ENCODE peak calls at places on chromosomes 7 and 10, in eight cellular contexts. One of them, this sample, is unnamed.
A peak's percentile ranks its signal among the peaks of the same experiment; 100 is the strongest.

GRCh38 chr7:127393370-127394058 is 1.0 kb upstream of the ZNF800 start:
- DNase-seq in NCI-H345: peak; percentile 72
- DNase-seq in NCI-H1436 treated with DMSO at 0.1 percent for 48 hours: no peak
- DNase-seq in GM12892: no peak
- DNase-seq in NCI-H1092: no peak
- DNase-seq in hepatocyte: peak; percentile 8
- DNase-seq in IMR-90: no peak
- DNase-seq in cardiac muscle cell: peak; percentile 26
- DNase-seq in this sample: no peak

GRCh38 chr10:34862892-34863291 is 47.8 kb upstream of the PARD3 start:
- DNase-seq in NCI-H345: no peak
- DNase-seq in NCI-H1436 treated with DMSO at 0.1 percent for 48 hours: no peak
- DNase-seq in GM12892: no peak
- DNase-seq in NCI-H1092: no peak
- DNase-seq in hepatocyte: no peak
- DNase-seq in IMR-90: no peak
- DNase-seq in cardiac muscle cell: no peak
- DNase-seq in this sample: no peak

GRCh38 chr7:87853237-87853864 is 22.8 kb downstream of the SLC25A40 start:
- DNase-seq in NCI-H345: no peak
- DNase-seq in NCI-H1436 treated with DMSO at 0.1 percent for 48 hours: no peak
- DNase-seq in GM12892: no peak
- DNase-seq in NCI-H1092: no peak
- DNase-seq in hepatocyte: no peak
- DNase-seq in IMR-90: peak; percentile 43
- DNase-seq in cardiac muscle cell: peak; percentile 23
- DNase-seq in this sample: no peak

GRCh38 chr10:26215923-26216576 is 524 bp upstream of the GAD2 start:
- DNase-seq in NCI-H345: no peak
- DNase-seq in NCI-H1436 treated with DMSO at 0.1 percent for 48 hours: no peak
- DNase-seq in GM12892: no peak
- DNase-seq in NCI-H1092: peak; percentile 44
- DNase-seq in hepatocyte: peak; percentile 85
- DNase-seq in IMR-90: no peak
- DNase-seq in cardiac muscle cell: peak; percentile 27
- DNase-seq in this sample: no peak

GRCh38 chr7:120400806-120401455 is 128.0 kb downstream of the KCND2 start:
- DNase-seq in NCI-H345: no peak
- DNase-seq in NCI-H1436 treated with DMSO at 0.1 percent for 48 hours: no peak
- DNase-seq in GM12892: no peak
- DNase-seq in NCI-H1092: no peak
- DNase-seq in hepatocyte: no peak
- DNase-seq in IMR-90: no peak
- DNase-seq in cardiac muscle cell: no peak
- DNase-seq in this sample: no peak

GRCh38 chr10:1048732-1049424 is at the start of gene IDI1:
- DNase-seq in NCI-H345: peak; percentile 100
- DNase-seq in NCI-H1436 treated with DMSO at 0.1 percent for 48 hours: peak; percentile 87
- DNase-seq in GM12892: peak; percentile 87
- DNase-seq in NCI-H1092: peak; percentile 89
- DNase-seq in hepatocyte: peak; percentile 99
- DNase-seq in IMR-90: peak; percentile 98
- DNase-seq in cardiac muscle cell: peak; percentile 100
- DNase-seq in this sample: peak; percentile 81

GRCh38 chr7:70018700-70019099 is 420.4 kb downstream of the AUTS2 start:
- DNase-seq in NCI-H345: no peak
- DNase-seq in NCI-H1436 treated with DMSO at 0.1 percent for 48 hours: no peak
- DNase-seq in GM12892: no peak
- DNase-seq in NCI-H1092: no peak
- DNase-seq in hepatocyte: no peak
- DNase-seq in IMR-90: no peak
- DNase-seq in cardiac muscle cell: no peak
- DNase-seq in this sample: no peak

GRCh38 chr7:25726180-25726579 is 425.8 kb upstream of the NFE2L3 start:
- DNase-seq in NCI-H345: peak; percentile 28
- DNase-seq in NCI-H1436 treated with DMSO at 0.1 percent for 48 hours: no peak
- DNase-seq in GM12892: no peak
- DNase-seq in NCI-H1092: no peak
- DNase-seq in hepatocyte: no peak
- DNase-seq in IMR-90: no peak
- DNase-seq in cardiac muscle cell: no peak
- DNase-seq in this sample: no peak